ENCODE peak calls at places on chromosomes 12 and 14, in five cellular contexts. V, M, E, K and A are unnamed samples.

GRCh38 chr12:13534645-13535398 is 338.3 kb downstream of the EMP1 start:
- DNase-seq in V (peak; percentile 39), M (no peak), E (peak; percentile 37), K (peak; percentile 51), A (peak; percentile 45)

GRCh38 chr14:69713127-69713800 is 53.7 kb upstream of the SRSF5 start:
- DNase-seq in V (no peak), M (no peak), E (no peak), K (no peak), A (no peak)

GRCh38 chr12:48988030-48988649 is 10.0 kb downstream of the WNT1 start:
- DNase-seq in V (peak; percentile 46), M (no peak), E (peak; percentile 79), K (no peak), A (peak; percentile 62)

GRCh38 chr12:18084080-18084479 is 5.9 kb downstream of the RERGL start:
- DNase-seq in V (no peak), M (no peak), E (no peak), K (no peak), A (no peak)

GRCh38 chr14:62670526-62670925 is 374.7 kb downstream of the KCNH5 start:
- DNase-seq in V (no peak), M (no peak), E (no peak), K (no peak), A (no peak)

GRCh38 chr12:6089041-6089823 is 35.2 kb downstream of the VWF start:
- DNase-seq in V (peak; percentile 56), M (no peak), E (no peak), K (peak; percentile 77), A (peak; percentile 66)

GRCh38 chr14:74459289-74459946 is 33.4 kb upstream of the SYNDIG1L start:
- DNase-seq in V (peak; percentile 24), M (no peak), E (peak; percentile 44), K (no peak), A (no peak)

GRCh38 chr12:106976013-106976658 is 10.8 kb downstream of the MTERF2 start:
- DNase-seq in V (peak; percentile 83), M (no peak), E (no peak), K (no peak), A (peak; percentile 26)

GRCh38 chr12:113233967-113234366 is 12.7 kb downstream of the TPCN1 start:
- DNase-seq in V (no peak), M (no peak), E (no peak), K (no peak), A (no peak)

GRCh38 chr14:70718383-70719123 is 76.8 kb downstream of the TTC9 start:
- DNase-seq in V (no peak), M (no peak), E (no peak), K (no peak), A (no peak)

GRCh38 chr14:103281496-103282231 is 52.4 kb upstream of the EIF5 start:
- DNase-seq in V (peak; percentile 49), M (no peak), E (peak; percentile 34), K (no peak), A (peak; percentile 87)

GRCh38 chr12:6335451-6336078 is 6.3 kb downstream of the TNFRSF1A start:
- DNase-seq in V (peak; percentile 90), M (peak; percentile 60), E (peak; percentile 76), K (no peak), A (peak; percentile 51)

GRCh38 chr12:49720214-49720613 is 13.0 kb upstream of the FMNL3 start:
- DNase-seq in V (peak; percentile 52), M (no peak), E (no peak), K (no peak), A (peak; percentile 30)

GRCh38 chr14:68672609-68673285 is 120.1 kb downstream of the ZFP36L1 start:
- DNase-seq in V (peak; percentile 3), M (no peak), E (no peak), K (no peak), A (no peak)

GRCh38 chr12:118357327-118358007 is 15.2 kb downstream of the TAOK3 start:
- DNase-seq in V (no peak), M (peak; percentile 62), E (peak; percentile 90), K (peak; percentile 63), A (peak; percentile 44)

GRCh38 chr12:77324763-77325468 is 259.5 kb upstream of the E2F7 start:
- DNase-seq in V (peak; percentile 33), M (no peak), E (peak; percentile 53), K (peak; percentile 40), A (peak; percentile 84)

GRCh38 chr12:110028323-110028722 is 20.0 kb downstream of the C12orf76 start:
- DNase-seq in V (no peak), M (no peak), E (no peak), K (no peak), A (no peak)

GRCh38 chr14:35752380-35752779 is 56.7 kb downstream of the RALGAPA1 start:
- DNase-seq in V (no peak), M (no peak), E (no peak), K (no peak), A (no peak)

GRCh38 chr14:28097585-28097984 is 669.0 kb upstream of the FOXG1 start:
- DNase-seq in V (no peak), M (no peak), E (no peak), K (no peak), A (no peak)

GRCh38 chr12:19515179-19515578 is 75.9 kb downstream of the AEBP2 start:
- DNase-seq in V (no peak), M (no peak), E (peak; percentile 43), K (peak; percentile 33), A (no peak)

GRCh38 chr12:90958995-90959394 is 4.0 kb upstream of the CCER1 start:
- DNase-seq in V (no peak), M (no peak), E (no peak), K (no peak), A (no peak)

GRCh38 chr12:26648584-26648983 is 184.4 kb downstream of the ITPR2 start:
- DNase-seq in V (no peak), M (no peak), E (no peak), K (no peak), A (no peak)

GRCh38 chr12:77032406-77032805 is 33.0 kb downstream of the E2F7 start:
- DNase-seq in V (no peak), M (no peak), E (no peak), K (no peak), A (no peak)

GRCh38 chr14:104970231-104971068 is 7.7 kb downstream of the AHNAK2 start:
- DNase-seq in V (no peak), M (no peak), E (peak; percentile 39), K (peak; percentile 56), A (no peak)

GRCh38 chr12:70535896-70536374 is 101.3 kb downstream of the PTPRB start:
- DNase-seq in V (peak; percentile 31), M (no peak), E (no peak), K (no peak), A (no peak)
- TF ChIP-seq JUND in V (no peak), M (no peak), E (no peak), K (no peak), A (no peak)

GRCh38 chr12:75728826-75729225 is 217.4 kb upstream of the KRR1 start:
- DNase-seq in V (no peak), M (no peak), E (no peak), K (no peak), A (no peak)
- TF ChIP-seq JUND in V (no peak), M (no peak), E (no peak), K (no peak), A (no peak)

GRCh38 chr12:132023658-132024057 is 73.9 kb downstream of the EP400 start:
- DNase-seq in V (no peak), M (no peak), E (no peak), K (no peak), A (no peak)
- TF ChIP-seq JUND in V (no peak), M (no peak), E (no peak), K (no peak), A (no peak)

GRCh38 chr12:120101617-120102016 is 14.9 kb downstream of the RAB35 start:
- DNase-seq in V (no peak), M (no peak), E (no peak), K (no peak), A (no peak)
- TF ChIP-seq JUND in V (no peak), M (no peak), E (no peak), K (no peak), A (no peak)